ENCODE peak calls at places on chromosomes 2 and 18, in six cellular contexts. A, P, Y, S, C and B are unnamed samples.

GRCh38 chr2:174774828-174775227 is 10.6 kb upstream of the CHRNA1 start:
- DNase-seq in A (no peak), P (no peak), Y (no peak), S (no peak), C (no peak), B (no peak)

GRCh38 chr18:79911871-79912270 is 39.6 kb downstream of the SLC66A2 start:
- DNase-seq in A (no peak), P (no peak), Y (no peak), S (no peak), C (no peak), B (no peak)

GRCh38 chr2:159456500-159457426 is 159.6 kb downstream of the BAZ2B start:
- DNase-seq in A (no peak), P (no peak), Y (peak), S (no peak), C (no peak), B (no peak)

GRCh38 chr2:70895998-70896764 is 39.5 kb upstream of the ATP6V1B1 start:
- DNase-seq in A (no peak), P (no peak), Y (no peak), S (no peak), C (no peak), B (no peak)

GRCh38 chr18:56748698-56749268 is 97.6 kb downstream of the WDR7 start:
- DNase-seq in A (peak), P (no peak), Y (peak), S (no peak), C (peak), B (peak)

GRCh38 chr2:96869281-96869823 is 528 bp downstream of the SEMA4C start:
- DNase-seq in A (peak), P (no peak), Y (peak), S (no peak), C (no peak), B (peak)

GRCh38 chr2:68943581-68944568 is 8.8 kb downstream of the GKN2 start:
- DNase-seq in A (peak), P (peak), Y (peak), S (no peak), C (peak), B (peak)

GRCh38 chr18:33682436-33682835 is 104.4 kb downstream of the ASXL3 start:
- DNase-seq in A (no peak), P (no peak), Y (no peak), S (no peak), C (peak), B (no peak)

GRCh38 chr2:234496442-234496834 is 443 bp downstream of the ARL4C start:
- DNase-seq in A (peak), P (no peak), Y (peak), S (no peak), C (peak), B (peak)

GRCh38 chr2:17518212-17519154 is at the start of gene RAD51AP2:
- DNase-seq in A (peak), P (no peak), Y (peak), S (no peak), C (peak), B (peak)

GRCh38 chr2:158967114-158967730 is 1.2 kb upstream of the TANC1 start:
- DNase-seq in A (peak), P (no peak), Y (no peak), S (no peak), C (no peak), B (no peak)

GRCh38 chr18:22681912-22682311 is 251.2 kb upstream of the RBBP8 start:
- DNase-seq in A (no peak), P (no peak), Y (peak), S (no peak), C (no peak), B (no peak)

GRCh38 chr2:88212251-88212790 is 42.2 kb downstream of the THNSL2 start:
- DNase-seq in A (peak), P (no peak), Y (no peak), S (no peak), C (peak), B (no peak)

GRCh38 chr18:60875957-60876507 is 457.2 kb upstream of the CDH20 start:
- DNase-seq in A (no peak), P (no peak), Y (no peak), S (no peak), C (no peak), B (no peak)

GRCh38 chr18:9619056-9619455 is 4.7 kb upstream of the PPP4R1 start:
- DNase-seq in A (no peak), P (no peak), Y (peak), S (no peak), C (no peak), B (no peak)

GRCh38 chr2:113762377-113763118 is 6.1 kb upstream of the SLC35F5 start:
- DNase-seq in A (peak), P (no peak), Y (peak), S (no peak), C (no peak), B (no peak)

GRCh38 chr2:16217271-16217670 is 276.9 kb downstream of the MYCN start:
- DNase-seq in A (no peak), P (no peak), Y (no peak), S (no peak), C (no peak), B (no peak)

GRCh38 chr2:159054985-159055384 is 86.5 kb downstream of the TANC1 start:
- DNase-seq in A (no peak), P (no peak), Y (no peak), S (no peak), C (no peak), B (peak)

GRCh38 chr2:170277943-170278342 is 100.0 kb downstream of the MYO3B start:
- DNase-seq in A (no peak), P (no peak), Y (no peak), S (no peak), C (no peak), B (no peak)

GRCh38 chr2:161416294-161416632 is at the start of gene TBR1:
- DNase-seq in A (no peak), P (no peak), Y (no peak), S (no peak), C (no peak), B (no peak)

GRCh38 chr2:156196031-156196430 is 136.5 kb downstream of the NR4A2 start:
- DNase-seq in A (no peak), P (no peak), Y (no peak), S (no peak), C (no peak), B (no peak)

GRCh38 chr2:177598321-177598922 is 205.8 kb downstream of the AGPS start:
- DNase-seq in A (no peak), P (no peak), Y (peak), S (no peak), C (no peak), B (no peak)

GRCh38 chr18:40413160-40413559 is 1541.9 kb upstream of the PIK3C3 start:
- DNase-seq in A (no peak), P (no peak), Y (no peak), S (no peak), C (no peak), B (peak)

GRCh38 chr2:10830203-10830602 is 17.6 kb upstream of the PDIA6 start:
- DNase-seq in A (no peak), P (no peak), Y (no peak), S (no peak), C (no peak), B (no peak)

GRCh38 chr2:33168425-33168824 is 221.7 kb downstream of the LTBP1 start:
- DNase-seq in A (no peak), P (no peak), Y (no peak), S (no peak), C (no peak), B (no peak)

GRCh38 chr2:234770081-234770506 is 181.7 kb upstream of the SH3BP4 start:
- DNase-seq in A (peak), P (no peak), Y (peak), S (no peak), C (no peak), B (peak)

GRCh38 chr2:160132761-160133160 is 67.3 kb downstream of the ITGB6 start:
- DNase-seq in A (no peak), P (no peak), Y (no peak), S (no peak), C (no peak), B (no peak)

GRCh38 chr18:69992776-69993175 is 45.1 kb upstream of the CD226 start:
- DNase-seq in A (peak), P (no peak), Y (peak), S (no peak), C (no peak), B (no peak)

GRCh38 chr2:129879614-129880180 is 99.8 kb upstream of the RAB6C start:
- DNase-seq in A (no peak), P (no peak), Y (no peak), S (no peak), C (no peak), B (no peak)

GRCh38 chr2:241123816-241124536 is 21.9 kb upstream of the MTERF4 start:
- DNase-seq in A (no peak), P (no peak), Y (no peak), S (no peak), C (no peak), B (no peak)

GRCh38 chr2:76008001-76008702 is 297.4 kb upstream of the GCFC2 start:
- DNase-seq in A (peak), P (no peak), Y (no peak), S (no peak), C (no peak), B (no peak)

GRCh38 chr2:105734762-105735538 is 9.8 kb upstream of the NCK2 start:
- DNase-seq in A (peak), P (no peak), Y (peak), S (no peak), C (no peak), B (peak)

GRCh38 chr2:25257032-25257455 is 84.7 kb downstream of the DNMT3A start:
- DNase-seq in A (no peak), P (no peak), Y (peak), S (no peak), C (no peak), B (no peak)

GRCh38 chr2:203535078-203535783 is at the start of gene RAPH1:
- DNase-seq in A (peak), P (peak), Y (peak), S (peak), C (peak), B (peak)

GRCh38 chr2:121211251-121211650 is 73.8 kb downstream of the TFCP2L1 start:
- DNase-seq in A (no peak), P (no peak), Y (no peak), S (no peak), C (no peak), B (no peak)

GRCh38 chr2:317501-318424 is 29.9 kb upstream of the ALKAL2 start:
- DNase-seq in A (peak), P (no peak), Y (peak), S (no peak), C (no peak), B (peak)

GRCh38 chr2:24559714-24560113 is 68.7 kb downstream of the NCOA1 start:
- DNase-seq in A (no peak), P (no peak), Y (peak), S (no peak), C (no peak), B (no peak)

GRCh38 chr2:69964353-69964831 is 3.0 kb upstream of the ASPRV1 start:
- DNase-seq in A (no peak), P (no peak), Y (no peak), S (no peak), C (no peak), B (no peak)

GRCh38 chr18:49813071-49813320 is 337 bp downstream of the ACAA2 start:
- DNase-seq in A (peak), P (no peak), Y (peak), S (no peak), C (peak), B (peak)